ENCODE peak calls at places on chromosome 4, in six cellular contexts. One of them, this sample, is unnamed.

GRCh38 chr4:157222764-157223145 is 2.2 kb downstream of the GRIA2 start:
- DNase-seq in nucleus accumbens: peak
- DNase-seq in NCI-H2081: peak
- DNase-seq in activated B cell treated with CpG ODN at 0.5 μM for 24 hours: no peak
- DNase-seq in stimulated activated CD8-positive, alpha-beta memory T cell treated with anti-CD3 and anti-CD28 coated beads, Interleukin-2, amount 100 ng/mL, for 1 hour: no peak
- DNase-seq in tibial nerve: no peak
- DNase-seq in this sample: no peak

GRCh38 chr4:167031534-167032156 is 202.6 kb downstream of the SPOCK3 start:
- DNase-seq in nucleus accumbens: no peak
- DNase-seq in NCI-H2081: no peak
- DNase-seq in activated B cell treated with CpG ODN at 0.5 μM for 24 hours: no peak
- DNase-seq in stimulated activated CD8-positive, alpha-beta memory T cell treated with anti-CD3 and anti-CD28 coated beads, Interleukin-2, amount 100 ng/mL, for 1 hour: no peak
- DNase-seq in tibial nerve: no peak
- DNase-seq in this sample: no peak

GRCh38 chr4:186809070-186809469 is 85.4 kb upstream of the FAT1 start:
- DNase-seq in nucleus accumbens: no peak
- DNase-seq in NCI-H2081: no peak
- DNase-seq in activated B cell treated with CpG ODN at 0.5 μM for 24 hours: no peak
- DNase-seq in stimulated activated CD8-positive, alpha-beta memory T cell treated with anti-CD3 and anti-CD28 coated beads, Interleukin-2, amount 100 ng/mL, for 1 hour: no peak
- DNase-seq in tibial nerve: no peak
- DNase-seq in this sample: no peak

GRCh38 chr4:101356928-101357327 is 9.6 kb upstream of the PPP3CA start:
- DNase-seq in nucleus accumbens: no peak
- DNase-seq in NCI-H2081: no peak
- DNase-seq in activated B cell treated with CpG ODN at 0.5 μM for 24 hours: no peak
- DNase-seq in stimulated activated CD8-positive, alpha-beta memory T cell treated with anti-CD3 and anti-CD28 coated beads, Interleukin-2, amount 100 ng/mL, for 1 hour: no peak
- DNase-seq in tibial nerve: no peak
- DNase-seq in this sample: no peak

GRCh38 chr4:152100378-152101201 is 339.8 kb upstream of the GATB start:
- DNase-seq in nucleus accumbens: no peak
- DNase-seq in NCI-H2081: no peak
- DNase-seq in activated B cell treated with CpG ODN at 0.5 μM for 24 hours: no peak
- DNase-seq in stimulated activated CD8-positive, alpha-beta memory T cell treated with anti-CD3 and anti-CD28 coated beads, Interleukin-2, amount 100 ng/mL, for 1 hour: peak
- DNase-seq in tibial nerve: no peak
- DNase-seq in this sample: peak

GRCh38 chr4:5912614-5913019 is 19.7 kb upstream of the CRMP1 start:
- DNase-seq in nucleus accumbens: no peak
- DNase-seq in NCI-H2081: peak
- DNase-seq in activated B cell treated with CpG ODN at 0.5 μM for 24 hours: no peak
- DNase-seq in stimulated activated CD8-positive, alpha-beta memory T cell treated with anti-CD3 and anti-CD28 coated beads, Interleukin-2, amount 100 ng/mL, for 1 hour: no peak
- DNase-seq in tibial nerve: no peak
- DNase-seq in this sample: no peak

GRCh38 chr4:123673971-123674370 is 277.4 kb downstream of the SPRY1 start:
- DNase-seq in nucleus accumbens: no peak
- DNase-seq in NCI-H2081: no peak
- DNase-seq in activated B cell treated with CpG ODN at 0.5 μM for 24 hours: no peak
- DNase-seq in stimulated activated CD8-positive, alpha-beta memory T cell treated with anti-CD3 and anti-CD28 coated beads, Interleukin-2, amount 100 ng/mL, for 1 hour: no peak
- DNase-seq in tibial nerve: no peak
- DNase-seq in this sample: no peak

GRCh38 chr4:102042843-102043802 is 252.6 kb downstream of the BANK1 start:
- DNase-seq in nucleus accumbens: no peak
- DNase-seq in NCI-H2081: no peak
- DNase-seq in activated B cell treated with CpG ODN at 0.5 μM for 24 hours: no peak
- DNase-seq in stimulated activated CD8-positive, alpha-beta memory T cell treated with anti-CD3 and anti-CD28 coated beads, Interleukin-2, amount 100 ng/mL, for 1 hour: no peak
- DNase-seq in tibial nerve: no peak
- DNase-seq in this sample: no peak

GRCh38 chr4:154329939-154330338 is 161.7 kb downstream of the DCHS2 start:
- DNase-seq in nucleus accumbens: no peak
- DNase-seq in NCI-H2081: no peak
- DNase-seq in activated B cell treated with CpG ODN at 0.5 μM for 24 hours: no peak
- DNase-seq in stimulated activated CD8-positive, alpha-beta memory T cell treated with anti-CD3 and anti-CD28 coated beads, Interleukin-2, amount 100 ng/mL, for 1 hour: no peak
- DNase-seq in tibial nerve: no peak
- DNase-seq in this sample: no peak

GRCh38 chr4:64095398-64095797 is 313.9 kb downstream of the TECRL start:
- DNase-seq in nucleus accumbens: no peak
- DNase-seq in NCI-H2081: no peak
- DNase-seq in activated B cell treated with CpG ODN at 0.5 μM for 24 hours: no peak
- DNase-seq in stimulated activated CD8-positive, alpha-beta memory T cell treated with anti-CD3 and anti-CD28 coated beads, Interleukin-2, amount 100 ng/mL, for 1 hour: no peak
- DNase-seq in tibial nerve: no peak
- DNase-seq in this sample: no peak

GRCh38 chr4:183355405-183355804 is 33.2 kb upstream of the CLDN24 start:
- DNase-seq in nucleus accumbens: no peak
- DNase-seq in NCI-H2081: no peak
- DNase-seq in activated B cell treated with CpG ODN at 0.5 μM for 24 hours: no peak
- DNase-seq in stimulated activated CD8-positive, alpha-beta memory T cell treated with anti-CD3 and anti-CD28 coated beads, Interleukin-2, amount 100 ng/mL, for 1 hour: no peak
- DNase-seq in tibial nerve: no peak
- DNase-seq in this sample: no peak

GRCh38 chr4:8312069-8312445 is 42.5 kb downstream of the HTRA3 start:
- DNase-seq in nucleus accumbens: no peak
- DNase-seq in NCI-H2081: no peak
- DNase-seq in activated B cell treated with CpG ODN at 0.5 μM for 24 hours: no peak
- DNase-seq in stimulated activated CD8-positive, alpha-beta memory T cell treated with anti-CD3 and anti-CD28 coated beads, Interleukin-2, amount 100 ng/mL, for 1 hour: no peak
- DNase-seq in tibial nerve: no peak
- DNase-seq in this sample: no peak

GRCh38 chr4:104465620-104466019 is 29.1 kb downstream of the CXXC4 start:
- DNase-seq in nucleus accumbens: no peak
- DNase-seq in NCI-H2081: no peak
- DNase-seq in activated B cell treated with CpG ODN at 0.5 μM for 24 hours: no peak
- DNase-seq in stimulated activated CD8-positive, alpha-beta memory T cell treated with anti-CD3 and anti-CD28 coated beads, Interleukin-2, amount 100 ng/mL, for 1 hour: no peak
- DNase-seq in tibial nerve: no peak
- DNase-seq in this sample: no peak

GRCh38 chr4:181821039-181822004 is 421.9 kb upstream of the TENM3 start:
- DNase-seq in nucleus accumbens: no peak
- DNase-seq in NCI-H2081: no peak
- DNase-seq in activated B cell treated with CpG ODN at 0.5 μM for 24 hours: no peak
- DNase-seq in stimulated activated CD8-positive, alpha-beta memory T cell treated with anti-CD3 and anti-CD28 coated beads, Interleukin-2, amount 100 ng/mL, for 1 hour: no peak
- DNase-seq in tibial nerve: no peak
- DNase-seq in this sample: no peak

GRCh38 chr4:139099366-139099982 is 77.5 kb downstream of the ELF2 start:
- DNase-seq in nucleus accumbens: peak
- DNase-seq in NCI-H2081: peak
- DNase-seq in activated B cell treated with CpG ODN at 0.5 μM for 24 hours: peak
- DNase-seq in stimulated activated CD8-positive, alpha-beta memory T cell treated with anti-CD3 and anti-CD28 coated beads, Interleukin-2, amount 100 ng/mL, for 1 hour: peak
- DNase-seq in tibial nerve: peak
- DNase-seq in this sample: peak

GRCh38 chr4:184103755-184104367 is 113.8 kb downstream of the ENPP6 start:
- DNase-seq in nucleus accumbens: no peak
- DNase-seq in NCI-H2081: no peak
- DNase-seq in activated B cell treated with CpG ODN at 0.5 μM for 24 hours: no peak
- DNase-seq in stimulated activated CD8-positive, alpha-beta memory T cell treated with anti-CD3 and anti-CD28 coated beads, Interleukin-2, amount 100 ng/mL, for 1 hour: no peak
- DNase-seq in tibial nerve: no peak
- DNase-seq in this sample: no peak

GRCh38 chr4:32226733-32227132 is 1506.6 kb downstream of the PCDH7 start:
- DNase-seq in nucleus accumbens: no peak
- DNase-seq in NCI-H2081: no peak
- DNase-seq in activated B cell treated with CpG ODN at 0.5 μM for 24 hours: no peak
- DNase-seq in stimulated activated CD8-positive, alpha-beta memory T cell treated with anti-CD3 and anti-CD28 coated beads, Interleukin-2, amount 100 ng/mL, for 1 hour: no peak
- DNase-seq in tibial nerve: no peak
- DNase-seq in this sample: no peak

GRCh38 chr4:74583757-74584156 is 138.8 kb downstream of the AREG start:
- DNase-seq in nucleus accumbens: no peak
- DNase-seq in NCI-H2081: no peak
- DNase-seq in activated B cell treated with CpG ODN at 0.5 μM for 24 hours: no peak
- DNase-seq in stimulated activated CD8-positive, alpha-beta memory T cell treated with anti-CD3 and anti-CD28 coated beads, Interleukin-2, amount 100 ng/mL, for 1 hour: no peak
- DNase-seq in tibial nerve: no peak
- DNase-seq in this sample: no peak

GRCh38 chr4:184653650-184654049 is 4.1 kb downstream of the PRIMPOL start:
- DNase-seq in nucleus accumbens: no peak
- DNase-seq in NCI-H2081: no peak
- DNase-seq in activated B cell treated with CpG ODN at 0.5 μM for 24 hours: no peak
- DNase-seq in stimulated activated CD8-positive, alpha-beta memory T cell treated with anti-CD3 and anti-CD28 coated beads, Interleukin-2, amount 100 ng/mL, for 1 hour: no peak
- DNase-seq in tibial nerve: no peak
- DNase-seq in this sample: no peak

GRCh38 chr4:151786158-151786495 is 25.3 kb upstream of the GATB start:
- DNase-seq in nucleus accumbens: no peak
- DNase-seq in NCI-H2081: no peak
- DNase-seq in activated B cell treated with CpG ODN at 0.5 μM for 24 hours: no peak
- DNase-seq in stimulated activated CD8-positive, alpha-beta memory T cell treated with anti-CD3 and anti-CD28 coated beads, Interleukin-2, amount 100 ng/mL, for 1 hour: no peak
- DNase-seq in tibial nerve: no peak
- DNase-seq in this sample: no peak

GRCh38 chr4:132809298-132810032 is 339.6 kb upstream of the PCDH10 start:
- DNase-seq in nucleus accumbens: no peak
- DNase-seq in NCI-H2081: no peak
- DNase-seq in activated B cell treated with CpG ODN at 0.5 μM for 24 hours: no peak
- DNase-seq in stimulated activated CD8-positive, alpha-beta memory T cell treated with anti-CD3 and anti-CD28 coated beads, Interleukin-2, amount 100 ng/mL, for 1 hour: no peak
- DNase-seq in tibial nerve: no peak
- DNase-seq in this sample: no peak

GRCh38 chr4:95216636-95217035 is 332.1 kb downstream of the UNC5C start:
- DNase-seq in nucleus accumbens: no peak
- DNase-seq in NCI-H2081: no peak
- DNase-seq in activated B cell treated with CpG ODN at 0.5 μM for 24 hours: no peak
- DNase-seq in stimulated activated CD8-positive, alpha-beta memory T cell treated with anti-CD3 and anti-CD28 coated beads, Interleukin-2, amount 100 ng/mL, for 1 hour: no peak
- DNase-seq in tibial nerve: no peak
- DNase-seq in this sample: no peak

GRCh38 chr4:62193726-62194125 is 993.6 kb downstream of the ADGRL3 start:
- DNase-seq in nucleus accumbens: no peak
- DNase-seq in NCI-H2081: no peak
- DNase-seq in activated B cell treated with CpG ODN at 0.5 μM for 24 hours: no peak
- DNase-seq in stimulated activated CD8-positive, alpha-beta memory T cell treated with anti-CD3 and anti-CD28 coated beads, Interleukin-2, amount 100 ng/mL, for 1 hour: no peak
- DNase-seq in tibial nerve: no peak
- DNase-seq in this sample: no peak

GRCh38 chr4:4284827-4285618 is 4.9 kb downstream of the LYAR start:
- DNase-seq in nucleus accumbens: no peak
- DNase-seq in NCI-H2081: no peak
- DNase-seq in activated B cell treated with CpG ODN at 0.5 μM for 24 hours: no peak
- DNase-seq in stimulated activated CD8-positive, alpha-beta memory T cell treated with anti-CD3 and anti-CD28 coated beads, Interleukin-2, amount 100 ng/mL, for 1 hour: no peak
- DNase-seq in tibial nerve: no peak
- DNase-seq in this sample: no peak

GRCh38 chr4:123671633-123672404 is 275.2 kb downstream of the SPRY1 start:
- DNase-seq in nucleus accumbens: no peak
- DNase-seq in NCI-H2081: no peak
- DNase-seq in activated B cell treated with CpG ODN at 0.5 μM for 24 hours: no peak
- DNase-seq in stimulated activated CD8-positive, alpha-beta memory T cell treated with anti-CD3 and anti-CD28 coated beads, Interleukin-2, amount 100 ng/mL, for 1 hour: no peak
- DNase-seq in tibial nerve: no peak
- DNase-seq in this sample: no peak

GRCh38 chr4:925171-925570 is 6.9 kb downstream of the GAK start:
- DNase-seq in nucleus accumbens: no peak
- DNase-seq in NCI-H2081: no peak
- DNase-seq in activated B cell treated with CpG ODN at 0.5 μM for 24 hours: no peak
- DNase-seq in stimulated activated CD8-positive, alpha-beta memory T cell treated with anti-CD3 and anti-CD28 coated beads, Interleukin-2, amount 100 ng/mL, for 1 hour: no peak
- DNase-seq in tibial nerve: no peak
- DNase-seq in this sample: no peak

GRCh38 chr4:58093352-58093751 is 983.2 kb upstream of the IGFBP7 start:
- DNase-seq in nucleus accumbens: no peak
- DNase-seq in NCI-H2081: no peak
- DNase-seq in activated B cell treated with CpG ODN at 0.5 μM for 24 hours: no peak
- DNase-seq in stimulated activated CD8-positive, alpha-beta memory T cell treated with anti-CD3 and anti-CD28 coated beads, Interleukin-2, amount 100 ng/mL, for 1 hour: no peak
- DNase-seq in tibial nerve: no peak
- DNase-seq in this sample: no peak

GRCh38 chr4:2402053-2402452 is 16.4 kb downstream of the ZFYVE28 start:
- DNase-seq in nucleus accumbens: peak
- DNase-seq in NCI-H2081: peak
- DNase-seq in activated B cell treated with CpG ODN at 0.5 μM for 24 hours: no peak
- DNase-seq in stimulated activated CD8-positive, alpha-beta memory T cell treated with anti-CD3 and anti-CD28 coated beads, Interleukin-2, amount 100 ng/mL, for 1 hour: no peak
- DNase-seq in tibial nerve: no peak
- DNase-seq in this sample: no peak

GRCh38 chr4:95209942-95210341 is 338.8 kb downstream of the UNC5C start:
- DNase-seq in nucleus accumbens: no peak
- DNase-seq in NCI-H2081: no peak
- DNase-seq in activated B cell treated with CpG ODN at 0.5 μM for 24 hours: no peak
- DNase-seq in stimulated activated CD8-positive, alpha-beta memory T cell treated with anti-CD3 and anti-CD28 coated beads, Interleukin-2, amount 100 ng/mL, for 1 hour: no peak
- DNase-seq in tibial nerve: no peak
- DNase-seq in this sample: no peak

GRCh38 chr4:111941957-111942356 is 203.3 kb upstream of the FAM241A start:
- DNase-seq in nucleus accumbens: no peak
- DNase-seq in NCI-H2081: no peak
- DNase-seq in activated B cell treated with CpG ODN at 0.5 μM for 24 hours: no peak
- DNase-seq in stimulated activated CD8-positive, alpha-beta memory T cell treated with anti-CD3 and anti-CD28 coated beads, Interleukin-2, amount 100 ng/mL, for 1 hour: no peak
- DNase-seq in tibial nerve: no peak
- DNase-seq in this sample: no peak

GRCh38 chr4:74032064-74032463 is 6.4 kb downstream of the CXCL3 start:
- DNase-seq in nucleus accumbens: no peak
- DNase-seq in NCI-H2081: no peak
- DNase-seq in activated B cell treated with CpG ODN at 0.5 μM for 24 hours: no peak
- DNase-seq in stimulated activated CD8-positive, alpha-beta memory T cell treated with anti-CD3 and anti-CD28 coated beads, Interleukin-2, amount 100 ng/mL, for 1 hour: no peak
- DNase-seq in tibial nerve: no peak
- DNase-seq in this sample: no peak

GRCh38 chr4:25863347-25863784 is 578 bp upstream of the SEL1L3 start:
- DNase-seq in nucleus accumbens: no peak
- DNase-seq in NCI-H2081: peak
- DNase-seq in activated B cell treated with CpG ODN at 0.5 μM for 24 hours: no peak
- DNase-seq in stimulated activated CD8-positive, alpha-beta memory T cell treated with anti-CD3 and anti-CD28 coated beads, Interleukin-2, amount 100 ng/mL, for 1 hour: no peak
- DNase-seq in tibial nerve: no peak
- DNase-seq in this sample: no peak

GRCh38 chr4:4502694-4503311 is 39.0 kb downstream of the STX18 start:
- DNase-seq in nucleus accumbens: no peak
- DNase-seq in NCI-H2081: no peak
- DNase-seq in activated B cell treated with CpG ODN at 0.5 μM for 24 hours: no peak
- DNase-seq in stimulated activated CD8-positive, alpha-beta memory T cell treated with anti-CD3 and anti-CD28 coated beads, Interleukin-2, amount 100 ng/mL, for 1 hour: no peak
- DNase-seq in tibial nerve: no peak
- DNase-seq in this sample: no peak

This sample was measured in GM12892.